ENCODE peak calls at places on chromosome 3, in seven cellular contexts. U, T, F, J, A, O and I are unnamed samples.

GRCh38 chr3:37904614-37905047 is 43.0 kb downstream of the CTDSPL start:
- DNase-seq in U (no peak), T (no peak), F (no peak), J (no peak), A (no peak), O (no peak), I (no peak)

GRCh38 chr3:71176366-71176765 is 407.2 kb downstream of the FOXP1 start:
- DNase-seq in U (no peak), T (no peak), F (no peak), J (no peak), A (no peak), O (no peak), I (no peak)

GRCh38 chr3:41244620-41245336 is 45.5 kb downstream of the CTNNB1 start:
- DNase-seq in U (no peak), T (no peak), F (no peak), J (no peak), A (no peak), O (no peak), I (no peak)

GRCh38 chr3:32224047-32224446 is 14.4 kb upstream of the CMTM8 start:
- DNase-seq in U (no peak), T (no peak), F (no peak), J (no peak), A (no peak), O (no peak), I (no peak)

GRCh38 chr3:4736284-4736861 is 242.9 kb upstream of the BHLHE40 start:
- DNase-seq in U (no peak), T (no peak), F (no peak), J (no peak), A (peak; percentile 10), O (no peak), I (peak; percentile 78)

GRCh38 chr3:94009612-94010011 is 18.8 kb downstream of the STX19 start:
- DNase-seq in U (no peak), T (no peak), F (peak; percentile 27), J (no peak), A (no peak), O (no peak), I (no peak)

GRCh38 chr3:198109883-198110282 is 149.9 kb downstream of the LMLN start:
- DNase-seq in U (no peak), T (no peak), F (no peak), J (no peak), A (no peak), O (no peak), I (no peak)

GRCh38 chr3:16186081-16186480 is 11.6 kb downstream of the GALNT15 start:
- DNase-seq in U (no peak), T (no peak), F (no peak), J (no peak), A (no peak), O (no peak), I (no peak)

GRCh38 chr3:188956839-188957489 is 214.8 kb upstream of the TPRG1 start:
- DNase-seq in U (no peak), T (no peak), F (no peak), J (no peak), A (peak; percentile 43), O (no peak), I (no peak)

GRCh38 chr3:40780801-40781406 is 256.1 kb downstream of the ZNF621 start:
- DNase-seq in U (no peak), T (no peak), F (no peak), J (no peak), A (no peak), O (no peak), I (no peak)

GRCh38 chr3:153628591-153628990 is 466.6 kb downstream of the RAP2B start:
- DNase-seq in U (no peak), T (no peak), F (no peak), J (no peak), A (no peak), O (no peak), I (no peak)

GRCh38 chr3:52225452-52226228 is at the start of gene TLR9:
- DNase-seq in U (peak; percentile 87), T (peak; percentile 73), F (no peak), J (peak; percentile 49), A (no peak), O (no peak), I (no peak)

GRCh38 chr3:160401301-160402095 is 2.0 kb downstream of the SMC4 start:
- DNase-seq in U (no peak), T (no peak), F (peak; percentile 38), J (no peak), A (no peak), O (no peak), I (peak; percentile 29)

GRCh38 chr3:10116138-10116460 is 624 bp downstream of the BRK1 start:
- DNase-seq in U (no peak), T (no peak), F (no peak), J (no peak), A (no peak), O (no peak), I (no peak)

GRCh38 chr3:21330293-21330692 is 420.7 kb downstream of the ZNF385D start:
- DNase-seq in U (no peak), T (no peak), F (no peak), J (no peak), A (no peak), O (no peak), I (no peak)

GRCh38 chr3:12350151-12350813 is 61.4 kb downstream of the PPARG start:
- DNase-seq in U (no peak), T (no peak), F (no peak), J (no peak), A (no peak), O (no peak), I (peak; percentile 57)

GRCh38 chr3:186790261-186790981 is 7.0 kb downstream of the EIF4A2 start:
- DNase-seq in U (no peak), T (no peak), F (peak; percentile 14), J (no peak), A (no peak), O (no peak), I (no peak)

GRCh38 chr3:58691997-58692396 is 25.4 kb upstream of the FAM3D start:
- DNase-seq in U (no peak), T (no peak), F (no peak), J (no peak), A (no peak), O (no peak), I (no peak)

GRCh38 chr3:70980646-70981031 is 602.9 kb downstream of the FOXP1 start:
- DNase-seq in U (no peak), T (no peak), F (no peak), J (no peak), A (no peak), O (no peak), I (no peak)

GRCh38 chr3:120113128-120114116 is 19.2 kb upstream of the GSK3B start:
- DNase-seq in U (no peak), T (no peak), F (no peak), J (no peak), A (no peak), O (no peak), I (peak; percentile 54)

GRCh38 chr3:17894434-17895060 is 152.1 kb upstream of the TBC1D5 start:
- DNase-seq in U (peak; percentile 66), T (no peak), F (peak; percentile 50), J (no peak), A (peak; percentile 20), O (no peak), I (peak; percentile 36)

GRCh38 chr3:185927501-185928200 is 10.2 kb downstream of the TRA2B start:
- DNase-seq in U (no peak), T (no peak), F (no peak), J (no peak), A (no peak), O (no peak), I (no peak)

GRCh38 chr3:120567370-120568197 is 28.6 kb upstream of the NDUFB4 start:
- DNase-seq in U (no peak), T (no peak), F (peak; percentile 42), J (no peak), A (no peak), O (no peak), I (no peak)

GRCh38 chr3:58005662-58006061 is 2.6 kb upstream of the FLNB start:
- DNase-seq in U (no peak), T (no peak), F (no peak), J (no peak), A (no peak), O (no peak), I (no peak)